ENCODE peak calls at places on chromosomes 16 and 17, in six cellular contexts. G, I, E, N, A and T are unnamed samples.

GRCh38 chr16:25148568-25149215 is 37.1 kb downstream of the LCMT1 start:
- DNase-seq in N (no peak), E (no peak), I (no peak), G (peak; percentile 22), A (no peak), T (no peak)

GRCh38 chr17:66432996-66433556 is 130.7 kb downstream of the PRKCA start:
- DNase-seq in G (no peak), N (no peak), A (no peak), I (no peak), E (no peak), T (no peak)

GRCh38 chr17:64020068-64020766 is at the start of gene ICAM2:
- DNase-seq in G (no peak), N (peak; percentile 93), A (no peak), I (peak; percentile 91), E (peak; percentile 77), T (no peak)

GRCh38 chr16:77468831-77469230 is 34.0 kb upstream of the ADAMTS18 start:
- DNase-seq in E (no peak), I (no peak), G (no peak), N (no peak), A (no peak), T (no peak)

GRCh38 chr16:84308120-84308519 is 13.4 kb downstream of the WFDC1 start:
- DNase-seq in G (peak; percentile 84), E (no peak), I (peak; percentile 46), A (peak; percentile 17), N (no peak), T (peak; percentile 63)

GRCh38 chr17:48052956-48053757 is 5.0 kb downstream of the NFE2L1 start:
- DNase-seq in N (no peak), G (peak; percentile 76), E (no peak), A (no peak), I (no peak), T (no peak)

GRCh38 chr16:67029249-67030096 is 524 bp downstream of the CBFB start:
- DNase-seq in I (peak; percentile 66), A (peak; percentile 27), N (peak; percentile 47), E (peak; percentile 36), G (peak; percentile 51), T (no peak)

GRCh38 chr16:48161906-48162305 is 6.1 kb upstream of the ABCC12 start:
- DNase-seq in G (no peak), A (no peak), E (no peak), I (no peak), N (no peak), T (no peak)

GRCh38 chr17:49809056-49809455 is 20.6 kb downstream of the KAT7 start:
- DNase-seq in G (no peak), I (no peak), N (no peak), A (no peak), E (no peak), T (no peak)

GRCh38 chr17:36934759-36935630 is 2.3 kb upstream of the LHX1 start:
- DNase-seq in G (peak; percentile 79), E (no peak), A (no peak), I (no peak), N (no peak), T (peak; percentile 69)

GRCh38 chr17:19740933-19741332 is 7.2 kb downstream of the ALDH3A1 start:
- DNase-seq in A (no peak), E (no peak), G (no peak), I (no peak), N (no peak), T (no peak)

GRCh38 chr17:50917418-50917743 is 51.2 kb upstream of the TOB1 start:
- DNase-seq in E (no peak), N (no peak), G (no peak), A (no peak), I (no peak), T (no peak)

GRCh38 chr16:85187002-85187401 is 74.7 kb upstream of the CIBAR2 start:
- DNase-seq in N (no peak), G (peak; percentile 65), A (no peak), E (no peak), I (no peak), T (no peak)

GRCh38 chr17:47852113-47852949 is 1.4 kb upstream of the SP6 start:
- DNase-seq in G (no peak), E (no peak), N (no peak), I (no peak), A (no peak), T (no peak)

GRCh38 chr16:88078111-88078775 is 127.0 kb downstream of the BANP start:
- DNase-seq in A (no peak), I (no peak), E (no peak), N (no peak), G (peak; percentile 16), T (no peak)